ENCODE peak calls at places on chromosome 22, in eight cellular contexts. N is mesothelial cell of epicardium, T is heart right ventricle, P is heart left ventricle, O is PC-9, M is bronchial epithelial cell, D is Peyer's patch, X is HepG2. G is an unnamed sample.

GRCh38 chr22:45538284-45538683 is 35.6 kb downstream of the FBLN1 start:
- DNase-seq in X (no peak), D (no peak), N (no peak), P (no peak), T (no peak), M (no peak), O (no peak), G (no peak)

GRCh38 chr22:32080904-32081303 is 37.8 kb downstream of the SLC5A1 start:
- DNase-seq in T (no peak), N (no peak), D (no peak), X (peak; percentile 47), M (peak; percentile 61), O (peak; percentile 54), P (no peak), G (peak; percentile 12)

GRCh38 chr22:35258144-35258988 is 1.1 kb downstream of the HMGXB4 start:
- DNase-seq in N (peak; percentile 40), P (no peak), X (no peak), T (no peak), M (peak; percentile 21), D (peak; percentile 17), O (no peak), G (peak; percentile 17)

GRCh38 chr22:19113429-19113828 is 8.8 kb downstream of the DGCR2 start:
- DNase-seq in X (no peak), M (no peak), P (no peak), N (no peak), D (no peak), T (no peak), O (no peak), G (no peak)

GRCh38 chr22:35746946-35747703 is 29.5 kb downstream of the APOL5 start:
- DNase-seq in M (no peak), N (no peak), X (no peak), T (no peak), D (no peak), P (no peak), O (no peak), G (no peak)

GRCh38 chr22:50215297-50216049 is 14.7 kb downstream of the SELENOO start:
- DNase-seq in N (no peak), X (no peak), D (no peak), M (no peak), P (no peak), T (no peak), O (no peak), G (no peak)

GRCh38 chr22:45574069-45574703 is 71.5 kb downstream of the FBLN1 start:
- DNase-seq in O (no peak), P (no peak), T (no peak), N (no peak), X (no peak), D (no peak), M (no peak), G (no peak)

GRCh38 chr22:47165338-47165931 is 403.0 kb downstream of the TBC1D22A start:
- DNase-seq in M (no peak), D (no peak), P (peak; percentile 55), X (no peak), O (no peak), T (peak; percentile 6), N (no peak), G (no peak)

GRCh38 chr22:46829140-46829891 is 66.9 kb downstream of the TBC1D22A start:
- DNase-seq in P (no peak), N (no peak), T (no peak), M (peak; percentile 75), X (no peak), D (no peak), O (peak; percentile 81), G (no peak)

GRCh38 chr22:19884161-19884953 is 29.7 kb upstream of the GNB1L start:
- DNase-seq in X (no peak), T (no peak), O (no peak), P (no peak), M (no peak), D (no peak), N (no peak), G (no peak)

GRCh38 chr22:49862408-49862776 is 8.7 kb downstream of the ZBED4 start:
- DNase-seq in P (no peak), O (no peak), X (no peak), T (no peak), D (no peak), N (no peak), M (no peak), G (no peak)

GRCh38 chr22:44594951-44595350 is 96.9 kb upstream of the RTL6 start:
- DNase-seq in X (no peak), T (no peak), O (no peak), M (no peak), D (no peak), N (no peak), P (no peak), G (no peak)

GRCh38 chr22:48372395-48372794 is 1455.3 kb downstream of the BRD1 start:
- DNase-seq in T (no peak), O (no peak), M (no peak), P (no peak), X (no peak), D (no peak), N (no peak), G (no peak)

GRCh38 chr22:43782448-43782847 is 29.7 kb downstream of the EFCAB6 start:
- DNase-seq in D (no peak), O (peak; percentile 12), T (no peak), M (no peak), N (no peak), X (no peak), P (no peak), G (no peak)

GRCh38 chr22:38469306-38469781 is 1.4 kb downstream of the KDELR3 start:
- DNase-seq in N (no peak), M (no peak), O (no peak), T (no peak), D (no peak), X (no peak), P (peak; percentile 32), G (no peak)

GRCh38 chr22:42805998-42806481 is 51.0 kb downstream of the ARFGAP3 start:
- DNase-seq in D (no peak), X (no peak), M (peak; percentile 6), P (no peak), N (no peak), O (no peak), T (no peak), G (no peak)

GRCh38 chr22:19822301-19823117 is 32.2 kb downstream of the GNB1L start:
- DNase-seq in D (no peak), M (no peak), T (no peak), N (peak; percentile 29), X (no peak), P (peak; percentile 46), O (no peak), G (peak; percentile 3)

GRCh38 chr22:33438273-33438672 is 380.1 kb upstream of the SYN3 start:
- DNase-seq in O (peak; percentile 86), T (no peak), P (no peak), N (peak; percentile 61), D (no peak), X (no peak), M (peak; percentile 99), G (no peak)

GRCh38 chr22:39868741-39869140 is 24.8 kb downstream of the ENTHD1 start:
- DNase-seq in T (no peak), D (no peak), O (peak; percentile 27), N (no peak), X (no peak), M (no peak), P (no peak), G (no peak)

DNA sequence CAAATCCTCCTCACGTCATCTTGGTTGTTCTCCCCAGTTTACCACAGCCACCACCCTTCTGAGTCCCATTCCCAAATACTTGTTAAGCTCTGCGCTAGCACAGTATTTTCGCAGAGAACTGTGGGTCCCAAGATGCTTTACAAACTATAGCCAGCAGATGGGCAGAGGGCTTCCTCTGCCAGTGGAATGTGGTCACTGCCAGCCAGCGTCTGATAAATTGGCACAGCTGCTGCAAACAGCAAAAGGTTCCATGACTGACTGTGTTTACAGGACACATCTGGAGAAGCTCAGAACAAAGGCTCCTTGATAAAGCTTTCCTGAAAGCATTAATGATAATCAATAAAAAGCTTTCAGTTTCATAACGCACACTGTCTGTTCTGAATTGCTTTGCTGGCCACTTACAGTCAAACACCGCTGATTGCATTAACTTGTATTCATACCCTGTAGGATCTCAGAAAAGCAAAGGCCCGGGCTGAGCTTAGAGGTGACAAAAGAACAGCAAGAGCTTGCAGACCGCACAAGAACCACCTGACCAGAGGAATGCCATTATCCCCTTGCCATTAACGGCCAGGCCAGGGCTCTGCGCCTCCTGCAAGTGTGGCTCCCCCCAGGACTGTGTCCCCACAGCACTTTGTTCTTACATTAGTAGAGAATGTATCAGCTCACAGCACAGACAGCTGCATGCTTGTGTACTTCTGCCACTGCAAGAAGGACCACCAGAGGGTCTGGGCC is 120.6 kb downstream of the MICAL3 start:
- DNase-seq in T (peak; percentile 28), P (no peak), M (no peak), N (no peak), O (no peak), X (no peak), D (no peak), G (no peak)
- TF ChIP-seq CTCF in T (peak; percentile 26), P (no peak), M (no peak), N (no peak), O (no peak), X (no peak), D (no peak), G (no peak)

GRCh38 chr22:23790819-23791736 is 4.3 kb downstream of the SMARCB1 start:
- DNase-seq in M (no peak), T (no peak), O (no peak), N (peak; percentile 68), D (no peak), P (peak; percentile 54), X (no peak), G (no peak)
- TF ChIP-seq CTCF in M (no peak), T (no peak), O (no peak), N (no peak), D (no peak), P (no peak), X (no peak), G (no peak)

GRCh38 chr22:29700949-29701927 is 18.6 kb upstream of the CABP7 start:
- DNase-seq in X (peak; percentile 37), M (peak; percentile 47), D (no peak), P (no peak), O (peak; percentile 93), N (no peak), T (no peak), G (peak; percentile 31)
- TF ChIP-seq CTCF in X (peak; percentile 62), M (peak; percentile 54), D (peak; percentile 17), P (no peak), O (peak; percentile 70), N (no peak), T (no peak), G (no peak)

GRCh38 chr22:24706050-24706449 is 68.5 kb downstream of the PIWIL3 start:
- DNase-seq in D (no peak), T (no peak), X (peak; percentile 45), N (no peak), P (no peak), M (no peak), O (no peak), G (peak; percentile 28)

GRCh38 chr22:24703101-24703500 is 71.4 kb downstream of the PIWIL3 start:
- DNase-seq in N (no peak), X (peak; percentile 70), P (peak; percentile 75), D (no peak), O (no peak), T (peak; percentile 45), M (no peak), G (no peak)

GRCh38 chr22:24706732-24707476 is 67.6 kb downstream of the PIWIL3 start:
- DNase-seq in D (no peak), N (no peak), X (no peak), T (no peak), M (no peak), O (no peak), P (no peak), G (no peak)

DNA sequence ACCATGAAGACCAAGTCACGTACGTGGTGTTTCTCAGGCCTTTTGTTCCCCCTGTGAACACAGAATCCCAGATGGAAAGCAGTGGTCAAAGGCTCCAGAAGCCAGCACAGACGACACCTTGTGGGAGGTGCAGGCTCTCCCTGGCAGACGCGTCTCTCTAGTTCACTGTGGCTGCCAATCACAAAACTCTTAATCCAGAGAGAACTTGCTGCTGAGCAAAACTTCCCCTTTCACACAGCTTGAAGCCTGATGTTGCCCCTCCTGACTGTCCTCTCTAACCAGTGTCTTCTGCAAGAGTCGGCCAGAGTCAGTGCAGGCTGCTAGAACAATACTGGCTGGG is 67.1 kb downstream of the PIWIL3 start:
- DNase-seq in D (no peak), X (no peak), P (no peak), T (no peak), M (no peak), N (no peak), O (no peak), G (no peak)
- TF ChIP-seq CTCF in D (peak; percentile 54), X (peak; percentile 52), P (no peak), T (no peak), M (peak; percentile 14), N (no peak), O (no peak), G (no peak)

G was measured in endothelial cell.